ENCODE peak calls at places on chromosomes 1 and 21, in eight cellular contexts. B is midbrain; A is mucosa of gallbladder; V is brain microvascular endothelial cell; O is astrocyte of the spinal cord; C is activated CD4-positive, alpha-beta T cell treated with anti-CD3 and anti-CD28 coated beads, Interleukin-2, amount 50 U/mL, for 48 hours; R is LHCN-M2; E is PC-3. L is an unnamed sample.

GRCh38 chr1:231420299-231420958 is 1.7 kb downstream of the EGLN1 start:
- DNase-seq in B (no peak), A (no peak), V (no peak), O (peak; percentile 49), C (peak; percentile 1), R (no peak), E (peak; percentile 48), L (peak; percentile 26)

GRCh38 chr1:110084226-110085078 is 14.0 kb upstream of the ALX3 start:
- DNase-seq in B (peak; percentile 11), A (peak; percentile 52), V (peak; percentile 36), O (peak; percentile 25), C (peak; percentile 35), R (peak; percentile 17), E (no peak), L (peak; percentile 16)

GRCh38 chr1:205809942-205810345 is 3.1 kb downstream of the SLC41A1 start:
- DNase-seq in B (peak; percentile 6), A (no peak), V (no peak), O (no peak), C (no peak), R (no peak), E (no peak), L (no peak)

GRCh38 chr1:145710291-145711027 is 3.3 kb upstream of the PDZK1 start:
- DNase-seq in B (no peak), A (no peak), V (no peak), O (no peak), C (no peak), R (no peak), E (no peak), L (no peak)

GRCh38 chr1:37734629-37735591 is 30.0 kb downstream of the EPHA10 start:
- DNase-seq in B (no peak), A (peak; percentile 46), V (no peak), O (no peak), C (peak; percentile 17), R (no peak), E (no peak), L (no peak)

GRCh38 chr1:45299981-45300668 is 26.6 kb upstream of the HPDL start:
- DNase-seq in B (peak; percentile 62), A (peak; percentile 28), V (peak; percentile 71), O (peak; percentile 78), C (peak; percentile 22), R (peak; percentile 65), E (peak; percentile 81), L (peak; percentile 71)

GRCh38 chr21:35256468-35256988 is 207.4 kb upstream of the RUNX1 start:
- DNase-seq in B (no peak), A (peak; percentile 89), V (peak; percentile 100), O (peak; percentile 99), C (no peak), R (peak; percentile 100), E (peak; percentile 98), L (no peak)

GRCh38 chr1:14238472-14239059 is 359.9 kb upstream of the KAZN start:
- DNase-seq in B (no peak), A (peak; percentile 51), V (no peak), O (no peak), C (no peak), R (no peak), E (no peak), L (no peak)

GRCh38 chr1:95233321-95233736 is 681 bp upstream of the RWDD3 start:
- DNase-seq in B (peak; percentile 75), A (peak; percentile 30), V (peak; percentile 14), O (no peak), C (no peak), R (peak; percentile 31), E (peak; percentile 27), L (no peak)

L was measured in globus pallidus.